ENCODE peak calls at places on chromosomes 1 and 21, in four cellular contexts. One of them, this sample, is unnamed.

GRCh38 chr1:111852216-111852615 is 96.5 kb downstream of the DDX20 start:
- DNase-seq in HepG2: no peak
- DNase-seq in K562: no peak
- DNase-seq in GM12878: no peak
- DNase-seq in this sample: no peak

GRCh38 chr1:38000529-38001453 is 4.5 kb downstream of the FHL3 start:
- DNase-seq in HepG2: peak; percentile 56
- DNase-seq in GM12878: no peak
- DNase-seq in K562: peak; percentile 61
- DNase-seq in this sample: no peak

GRCh38 chr1:226365831-226366231 is 42.1 kb downstream of the PARP1 start:
- DNase-seq in HepG2: no peak
- DNase-seq in GM12878: no peak
- DNase-seq in K562: no peak
- DNase-seq in this sample: no peak

GRCh38 chr1:83931658-83932253 is 67.2 kb downstream of the TTLL7 start:
- DNase-seq in HepG2: peak; percentile 35
- DNase-seq in GM12878: no peak
- DNase-seq in K562: peak; percentile 71
- DNase-seq in this sample: peak; percentile 1

GRCh38 chr1:91555821-91556531 is 55.3 kb downstream of the CDC7 start:
- DNase-seq in GM12878: no peak
- DNase-seq in K562: peak; percentile 85
- DNase-seq in HepG2: no peak
- DNase-seq in this sample: no peak

GRCh38 chr1:205285391-205286101 is 36.0 kb downstream of the NUAK2 start:
- DNase-seq in HepG2: no peak
- DNase-seq in GM12878: peak; percentile 76
- DNase-seq in K562: no peak
- DNase-seq in this sample: no peak

GRCh38 chr1:60989745-60990718 is 92.3 kb upstream of the NFIA start:
- DNase-seq in HepG2: no peak
- DNase-seq in GM12878: no peak
- DNase-seq in K562: no peak
- DNase-seq in this sample: no peak

GRCh38 chr1:235946570-235946981 is 79.9 kb upstream of the LYST start:
- DNase-seq in HepG2: no peak
- DNase-seq in GM12878: no peak
- DNase-seq in K562: no peak
- DNase-seq in this sample: no peak

GRCh38 chr1:172517545-172517944 is 15.4 kb upstream of the SUCO start:
- DNase-seq in K562: no peak
- DNase-seq in GM12878: no peak
- DNase-seq in HepG2: no peak
- DNase-seq in this sample: no peak

GRCh38 chr1:3736708-3737107 is 15.5 kb upstream of the CCDC27 start:
- DNase-seq in GM12878: no peak
- DNase-seq in HepG2: no peak
- DNase-seq in K562: no peak
- DNase-seq in this sample: no peak

GRCh38 chr1:214902636-214903320 is 179.8 kb upstream of the KCNK2 start:
- DNase-seq in HepG2: no peak
- DNase-seq in K562: no peak
- DNase-seq in GM12878: no peak
- DNase-seq in this sample: no peak

GRCh38 chr1:164560076-164560475 is 1.1 kb downstream of the PBX1 start:
- DNase-seq in K562: no peak
- DNase-seq in GM12878: no peak
- DNase-seq in HepG2: no peak
- DNase-seq in this sample: no peak

GRCh38 chr1:191504999-191505398 is 653.3 kb upstream of the RGS18 start:
- DNase-seq in GM12878: no peak
- DNase-seq in HepG2: no peak
- DNase-seq in K562: no peak
- DNase-seq in this sample: no peak

GRCh38 chr1:10152709-10153284 is 57.6 kb upstream of the KIF1B start:
- DNase-seq in K562: peak; percentile 58
- DNase-seq in HepG2: no peak
- DNase-seq in GM12878: no peak
- DNase-seq in this sample: peak; percentile 35

GRCh38 chr1:69523032-69523431 is 44.7 kb upstream of the LRRC7 start:
- DNase-seq in HepG2: no peak
- DNase-seq in K562: peak; percentile 25
- DNase-seq in GM12878: no peak
- DNase-seq in this sample: no peak

GRCh38 chr21:32772281-32773047 is 909 bp upstream of the PAXBP1 start:
- DNase-seq in HepG2: no peak
- DNase-seq in K562: peak; percentile 75
- DNase-seq in GM12878: peak; percentile 9
- DNase-seq in this sample: peak; percentile 14

GRCh38 chr1:29284961-29285560 is 48.7 kb downstream of the PTPRU start:
- DNase-seq in GM12878: no peak
- DNase-seq in K562: no peak
- DNase-seq in HepG2: no peak
- DNase-seq in this sample: no peak

GRCh38 chr1:62024690-62025089 is 170.0 kb upstream of the L1TD1 start:
- DNase-seq in GM12878: no peak
- DNase-seq in K562: no peak
- DNase-seq in HepG2: no peak
- DNase-seq in this sample: no peak

GRCh38 chr1:2459757-2460156 is 16.3 kb upstream of the PLCH2 start:
- DNase-seq in K562: no peak
- DNase-seq in HepG2: no peak
- DNase-seq in GM12878: no peak
- DNase-seq in this sample: no peak

GRCh38 chr1:40562185-40562584 is 30.7 kb downstream of the ZNF684 start:
- DNase-seq in K562: no peak
- DNase-seq in HepG2: no peak
- DNase-seq in GM12878: no peak
- DNase-seq in this sample: no peak

GRCh38 chr1:27568247-27569087 is 35.5 kb downstream of the AHDC1 start:
- DNase-seq in GM12878: peak; percentile 60
- DNase-seq in HepG2: peak; percentile 93
- DNase-seq in K562: peak; percentile 100
- DNase-seq in this sample: peak; percentile 99

GRCh38 chr1:102872526-102872925 is 235.8 kb downstream of the COL11A1 start:
- DNase-seq in GM12878: no peak
- DNase-seq in K562: no peak
- DNase-seq in HepG2: no peak
- DNase-seq in this sample: no peak

GRCh38 chr1:226497991-226498689 is 50.4 kb upstream of the STUM start:
- DNase-seq in K562: no peak
- DNase-seq in HepG2: no peak
- DNase-seq in GM12878: no peak
- DNase-seq in this sample: no peak

GRCh38 chr1:101200513-101200912 is 36.3 kb upstream of the S1PR1 start:
- DNase-seq in K562: no peak
- DNase-seq in GM12878: no peak
- DNase-seq in HepG2: no peak
- DNase-seq in this sample: no peak

GRCh38 chr1:101199637-101199982 is 37.2 kb upstream of the S1PR1 start:
- DNase-seq in K562: no peak
- DNase-seq in GM12878: no peak
- DNase-seq in HepG2: no peak
- DNase-seq in this sample: no peak

GRCh38 chr1:101196668-101197067 is 40.2 kb upstream of the S1PR1 start:
- DNase-seq in K562: no peak
- DNase-seq in GM12878: no peak
- DNase-seq in HepG2: no peak
- DNase-seq in this sample: no peak

GRCh38 chr1:101203812-101204540 is 32.8 kb upstream of the S1PR1 start:
- DNase-seq in HepG2: no peak
- DNase-seq in GM12878: no peak
- DNase-seq in K562: peak; percentile 23
- DNase-seq in this sample: no peak

GRCh38 chr1:101198842-101199636 is 37.8 kb upstream of the S1PR1 start:
- DNase-seq in K562: peak; percentile 37
- DNase-seq in GM12878: peak; percentile 83
- DNase-seq in HepG2: no peak
- DNase-seq in this sample: no peak
- TF ChIP-seq TAF1 in K562: no peak
- TF ChIP-seq TAF1 in GM12878: no peak
- TF ChIP-seq TAF1 in HepG2: no peak
- TF ChIP-seq TAF1 in this sample: no peak

DNA sequence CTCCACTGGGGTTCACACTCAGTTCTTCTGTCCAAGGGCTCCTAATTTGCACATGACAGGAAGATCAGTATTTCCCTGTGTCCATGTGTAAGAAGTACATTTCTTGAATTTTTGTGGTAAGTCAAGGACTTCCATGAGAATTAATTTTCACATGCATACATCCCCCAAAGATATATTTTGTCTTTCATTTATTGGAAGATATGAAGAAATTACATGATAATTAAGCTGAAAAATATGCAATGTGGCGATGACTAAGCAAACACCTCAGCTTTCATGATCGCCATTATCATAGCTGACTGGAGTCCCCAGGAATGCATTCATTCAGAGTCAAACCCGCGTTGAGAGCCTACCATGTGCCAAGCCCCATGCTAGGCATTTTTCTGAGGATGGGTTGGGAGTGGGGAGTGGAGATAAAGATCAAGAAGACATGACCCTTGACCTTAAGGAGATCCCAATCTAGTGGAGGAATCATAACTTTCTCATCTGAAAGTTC is 104.6 kb upstream of the F3 start:
- DNase-seq in HepG2: no peak
- DNase-seq in GM12878: no peak
- DNase-seq in K562: no peak
- DNase-seq in this sample: no peak
- TF ChIP-seq POLR2AphosphoS5 in HepG2: no peak
- TF ChIP-seq POLR2AphosphoS5 in GM12878: no peak
- TF ChIP-seq POLR2AphosphoS5 in K562: no peak
- TF ChIP-seq POLR2AphosphoS5 in this sample: no peak

GRCh38 chr1:224542783-224543440 is 73.2 kb upstream of the CNIH3 start:
- DNase-seq in HepG2: peak; percentile 68
- DNase-seq in K562: peak; percentile 74
- DNase-seq in GM12878: no peak
- DNase-seq in this sample: no peak
- TF ChIP-seq TAF1 in HepG2: no peak
- TF ChIP-seq TAF1 in K562: no peak
- TF ChIP-seq TAF1 in GM12878: no peak
- TF ChIP-seq TAF1 in this sample: no peak

DNA sequence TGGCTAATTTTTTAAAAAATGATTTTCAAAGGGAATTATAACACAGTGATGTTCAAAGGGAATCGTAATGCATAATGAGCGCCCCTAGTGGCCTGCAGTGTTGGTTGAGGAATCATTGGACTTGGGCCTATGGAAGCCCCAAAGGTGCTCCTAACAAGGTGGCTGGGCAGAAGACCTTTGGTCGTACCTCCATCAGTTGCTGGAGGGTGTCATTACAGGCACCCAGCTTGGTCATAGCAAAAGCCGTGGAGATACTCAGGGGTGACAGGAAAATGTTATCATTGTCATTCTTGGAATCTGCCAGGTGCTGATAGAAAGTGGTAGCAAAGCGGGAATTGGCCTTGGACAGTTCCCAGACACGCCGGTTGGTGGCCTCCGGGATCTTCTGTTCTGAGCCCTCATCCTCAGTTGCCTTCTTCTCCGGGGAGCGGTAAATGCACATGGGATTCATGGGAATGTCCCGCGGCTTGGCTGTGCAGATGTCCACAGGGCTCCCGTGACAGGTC is 2.7 kb downstream of the SERPINC1 start:
- DNase-seq in K562: peak; percentile 81
- DNase-seq in HepG2: peak; percentile 44
- DNase-seq in GM12878: no peak
- DNase-seq in this sample: peak; percentile 29
- TF ChIP-seq POLR2AphosphoS5 in K562: no peak
- TF ChIP-seq POLR2AphosphoS5 in HepG2: no peak
- TF ChIP-seq POLR2AphosphoS5 in GM12878: no peak
- TF ChIP-seq POLR2AphosphoS5 in this sample: no peak

GRCh38 chr1:99685516-99686180 is 39.7 kb downstream of the PALMD start:
- DNase-seq in K562: peak; percentile 79
- DNase-seq in HepG2: peak; percentile 53
- DNase-seq in GM12878: peak; percentile 13
- DNase-seq in this sample: peak; percentile 10
- TF ChIP-seq TAF1 in K562: no peak
- TF ChIP-seq TAF1 in HepG2: no peak
- TF ChIP-seq TAF1 in GM12878: no peak
- TF ChIP-seq TAF1 in this sample: no peak

GRCh38 chr1:36487906-36488305 is 5.2 kb upstream of the CSF3R start:
- DNase-seq in GM12878: no peak
- DNase-seq in K562: no peak
- DNase-seq in HepG2: no peak
- DNase-seq in this sample: no peak

GRCh38 chr1:36497207-36497606 is 14.5 kb upstream of the CSF3R start:
- DNase-seq in HepG2: no peak
- DNase-seq in GM12878: no peak
- DNase-seq in K562: no peak
- DNase-seq in this sample: no peak

GRCh38 chr1:36494971-36495370 is 12.3 kb upstream of the CSF3R start:
- DNase-seq in GM12878: no peak
- DNase-seq in HepG2: no peak
- DNase-seq in K562: no peak
- DNase-seq in this sample: no peak

GRCh38 chr1:36493524-36493923 is 10.8 kb upstream of the CSF3R start:
- DNase-seq in HepG2: no peak
- DNase-seq in K562: no peak
- DNase-seq in GM12878: no peak
- DNase-seq in this sample: no peak

DNA sequence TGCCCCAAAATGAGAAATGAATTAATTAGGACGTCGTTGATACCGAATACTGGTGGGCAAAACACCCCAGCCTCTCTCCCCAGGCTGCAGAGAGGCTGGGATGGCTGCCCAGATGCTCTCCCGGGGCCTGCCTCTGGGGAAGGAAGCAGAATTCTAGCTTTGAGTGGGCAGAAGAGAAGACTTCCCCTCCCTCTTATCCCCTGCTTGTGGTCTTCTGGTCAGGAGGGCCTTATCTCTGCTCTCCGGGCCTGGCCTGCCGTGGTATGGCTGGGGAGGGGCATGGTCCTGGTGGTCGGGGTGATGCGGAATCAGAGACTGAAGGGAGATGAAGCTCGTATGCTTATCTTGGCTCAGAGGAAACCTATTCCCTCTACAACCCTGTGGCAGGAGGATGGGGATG is 9.8 kb upstream of the CSF3R start:
- DNase-seq in GM12878: no peak
- DNase-seq in HepG2: no peak
- DNase-seq in K562: peak; percentile 91
- DNase-seq in this sample: no peak
- TF ChIP-seq POLR2AphosphoS5 in GM12878: no peak
- TF ChIP-seq POLR2AphosphoS5 in HepG2: no peak
- TF ChIP-seq POLR2AphosphoS5 in K562: peak; percentile 88
- TF ChIP-seq POLR2AphosphoS5 in this sample: no peak

GRCh38 chr21:15224346-15225086 is 159.7 kb upstream of the NRIP1 start:
- DNase-seq in GM12878: no peak
- DNase-seq in HepG2: no peak
- DNase-seq in K562: no peak
- DNase-seq in this sample: no peak
- TF ChIP-seq TAF1 in GM12878: no peak
- TF ChIP-seq TAF1 in HepG2: no peak
- TF ChIP-seq TAF1 in K562: no peak
- TF ChIP-seq TAF1 in this sample: no peak

This sample was measured in GM12891.